ENCODE peak calls at places on chromosomes 11 and 22, in four cellular contexts. One of them, this sample, is unnamed.

GRCh38 chr11:114621072-114621471 is 25.5 kb upstream of the NXPE4 start:
- ATAC-seq in mucosa of descending colon: no peak
- ATAC-seq in T-cell: no peak
- ATAC-seq in activated CD8-positive, alpha-beta T cell treated with anti-CD3 and anti-CD28 coated beads, Interleukin-2, amount 10 ng/mL, durations not matched to agents 7 days and 5 days: no peak
- ATAC-seq in this sample: no peak

GRCh38 chr11:134665571-134666268 is 253.7 kb upstream of the B3GAT1 start:
- ATAC-seq in mucosa of descending colon: no peak
- ATAC-seq in T-cell: no peak
- ATAC-seq in activated CD8-positive, alpha-beta T cell treated with anti-CD3 and anti-CD28 coated beads, Interleukin-2, amount 10 ng/mL, durations not matched to agents 7 days and 5 days: no peak
- ATAC-seq in this sample: no peak

GRCh38 chr11:71284525-71285092 is 32.2 kb upstream of the SHANK2 start:
- ATAC-seq in mucosa of descending colon: peak
- ATAC-seq in T-cell: no peak
- ATAC-seq in activated CD8-positive, alpha-beta T cell treated with anti-CD3 and anti-CD28 coated beads, Interleukin-2, amount 10 ng/mL, durations not matched to agents 7 days and 5 days: no peak
- ATAC-seq in this sample: no peak

GRCh38 chr22:43129426-43130425 is 13.5 kb downstream of the MCAT start:
- ATAC-seq in mucosa of descending colon: no peak
- ATAC-seq in T-cell: no peak
- ATAC-seq in activated CD8-positive, alpha-beta T cell treated with anti-CD3 and anti-CD28 coated beads, Interleukin-2, amount 10 ng/mL, durations not matched to agents 7 days and 5 days: no peak
- ATAC-seq in this sample: no peak

GRCh38 chr11:66072518-66072917 is 2.4 kb downstream of the PACS1 start:
- ATAC-seq in mucosa of descending colon: no peak
- ATAC-seq in T-cell: no peak
- ATAC-seq in activated CD8-positive, alpha-beta T cell treated with anti-CD3 and anti-CD28 coated beads, Interleukin-2, amount 10 ng/mL, durations not matched to agents 7 days and 5 days: no peak
- ATAC-seq in this sample: no peak

GRCh38 chr11:74312321-74312720 is 881 bp upstream of the P4HA3 start:
- ATAC-seq in mucosa of descending colon: peak
- ATAC-seq in T-cell: no peak
- ATAC-seq in activated CD8-positive, alpha-beta T cell treated with anti-CD3 and anti-CD28 coated beads, Interleukin-2, amount 10 ng/mL, durations not matched to agents 7 days and 5 days: no peak
- ATAC-seq in this sample: no peak

GRCh38 chr11:111347002-111347722 is 31.9 kb downstream of the POU2AF1 start:
- ATAC-seq in mucosa of descending colon: no peak
- ATAC-seq in T-cell: no peak
- ATAC-seq in activated CD8-positive, alpha-beta T cell treated with anti-CD3 and anti-CD28 coated beads, Interleukin-2, amount 10 ng/mL, durations not matched to agents 7 days and 5 days: no peak
- ATAC-seq in this sample: no peak

GRCh38 chr11:83000381-83000780 is 71.3 kb downstream of the RAB30 start:
- ATAC-seq in mucosa of descending colon: no peak
- ATAC-seq in T-cell: no peak
- ATAC-seq in activated CD8-positive, alpha-beta T cell treated with anti-CD3 and anti-CD28 coated beads, Interleukin-2, amount 10 ng/mL, durations not matched to agents 7 days and 5 days: no peak
- ATAC-seq in this sample: no peak

GRCh38 chr22:41846268-41847002 is 13.5 kb downstream of the SREBF2 start:
- ATAC-seq in mucosa of descending colon: no peak
- ATAC-seq in T-cell: no peak
- ATAC-seq in activated CD8-positive, alpha-beta T cell treated with anti-CD3 and anti-CD28 coated beads, Interleukin-2, amount 10 ng/mL, durations not matched to agents 7 days and 5 days: no peak
- ATAC-seq in this sample: no peak

GRCh38 chr11:103529217-103529684 is 420.0 kb downstream of the DYNC2H1 start:
- ATAC-seq in mucosa of descending colon: no peak
- ATAC-seq in T-cell: no peak
- ATAC-seq in activated CD8-positive, alpha-beta T cell treated with anti-CD3 and anti-CD28 coated beads, Interleukin-2, amount 10 ng/mL, durations not matched to agents 7 days and 5 days: no peak
- ATAC-seq in this sample: no peak

GRCh38 chr11:115338476-115338875 is 165.7 kb downstream of the CADM1 start:
- ATAC-seq in mucosa of descending colon: no peak
- ATAC-seq in T-cell: no peak
- ATAC-seq in activated CD8-positive, alpha-beta T cell treated with anti-CD3 and anti-CD28 coated beads, Interleukin-2, amount 10 ng/mL, durations not matched to agents 7 days and 5 days: no peak
- ATAC-seq in this sample: no peak

GRCh38 chr22:29224121-29224858 is 18.6 kb downstream of the EMID1 start:
- ATAC-seq in mucosa of descending colon: peak
- ATAC-seq in T-cell: no peak
- ATAC-seq in activated CD8-positive, alpha-beta T cell treated with anti-CD3 and anti-CD28 coated beads, Interleukin-2, amount 10 ng/mL, durations not matched to agents 7 days and 5 days: no peak
- ATAC-seq in this sample: no peak

GRCh38 chr22:44888491-44888941 is 121.3 kb downstream of the PHF21B start:
- ATAC-seq in mucosa of descending colon: no peak
- ATAC-seq in T-cell: no peak
- ATAC-seq in activated CD8-positive, alpha-beta T cell treated with anti-CD3 and anti-CD28 coated beads, Interleukin-2, amount 10 ng/mL, durations not matched to agents 7 days and 5 days: no peak
- ATAC-seq in this sample: no peak